ENCODE peak calls at places on chromosome 3, in eight cellular contexts. One of them, this sample, is unnamed.

GRCh38 chr3:162391301-162391700 is 894.7 kb downstream of the OTOL1 start:
- DNase-seq in GM03348: peak; percentile 19
- DNase-seq in amniotic stem cell: no peak
- DNase-seq in foreskin fibroblast: peak; percentile 38
- DNase-seq in PC-3: peak; percentile 78
- DNase-seq in GM23338: no peak
- DNase-seq in hippocampal formation: no peak
- DNase-seq in NB4: no peak
- DNase-seq in this sample: peak; percentile 22

GRCh38 chr3:79012530-79012913 is 755.3 kb downstream of the ROBO1 start:
- DNase-seq in GM03348: no peak
- DNase-seq in amniotic stem cell: no peak
- DNase-seq in foreskin fibroblast: no peak
- DNase-seq in PC-3: no peak
- DNase-seq in GM23338: no peak
- DNase-seq in hippocampal formation: no peak
- DNase-seq in NB4: no peak
- DNase-seq in this sample: no peak

GRCh38 chr3:141432904-141433303 is 53.9 kb upstream of the RASA2 start:
- DNase-seq in GM03348: no peak
- DNase-seq in amniotic stem cell: no peak
- DNase-seq in foreskin fibroblast: no peak
- DNase-seq in PC-3: no peak
- DNase-seq in GM23338: no peak
- DNase-seq in hippocampal formation: no peak
- DNase-seq in NB4: no peak
- DNase-seq in this sample: no peak

GRCh38 chr3:55486857-55487375 is at the start of gene WNT5A:
- DNase-seq in GM03348: peak; percentile 66
- DNase-seq in amniotic stem cell: no peak
- DNase-seq in foreskin fibroblast: no peak
- DNase-seq in PC-3: peak; percentile 56
- DNase-seq in GM23338: peak; percentile 86
- DNase-seq in hippocampal formation: no peak
- DNase-seq in NB4: no peak
- DNase-seq in this sample: peak; percentile 67

GRCh38 chr3:15974647-15975046 is 176.9 kb upstream of the ANKRD28 start:
- DNase-seq in GM03348: no peak
- DNase-seq in amniotic stem cell: no peak
- DNase-seq in foreskin fibroblast: no peak
- DNase-seq in PC-3: no peak
- DNase-seq in GM23338: peak; percentile 89
- DNase-seq in hippocampal formation: no peak
- DNase-seq in NB4: peak; percentile 64
- DNase-seq in this sample: no peak

GRCh38 chr3:10365791-10366190 is 44.9 kb upstream of the SEC13 start:
- DNase-seq in GM03348: no peak
- DNase-seq in amniotic stem cell: no peak
- DNase-seq in foreskin fibroblast: no peak
- DNase-seq in PC-3: no peak
- DNase-seq in GM23338: no peak
- DNase-seq in hippocampal formation: no peak
- DNase-seq in NB4: no peak
- DNase-seq in this sample: no peak

GRCh38 chr3:172659246-172660002 is 51.4 kb downstream of the NCEH1 start:
- DNase-seq in GM03348: no peak
- DNase-seq in amniotic stem cell: no peak
- DNase-seq in foreskin fibroblast: peak; percentile 32
- DNase-seq in PC-3: peak; percentile 34
- DNase-seq in GM23338: no peak
- DNase-seq in hippocampal formation: no peak
- DNase-seq in NB4: no peak
- DNase-seq in this sample: no peak

GRCh38 chr3:157136647-157137387 is 23.1 kb downstream of the CCNL1 start:
- DNase-seq in GM03348: peak; percentile 23
- DNase-seq in amniotic stem cell: no peak
- DNase-seq in foreskin fibroblast: no peak
- DNase-seq in PC-3: peak; percentile 63
- DNase-seq in GM23338: no peak
- DNase-seq in hippocampal formation: no peak
- DNase-seq in NB4: no peak
- DNase-seq in this sample: peak; percentile 80

GRCh38 chr3:23071758-23072157 is 131.4 kb upstream of the UBE2E2 start:
- DNase-seq in GM03348: no peak
- DNase-seq in amniotic stem cell: no peak
- DNase-seq in foreskin fibroblast: no peak
- DNase-seq in PC-3: no peak
- DNase-seq in GM23338: no peak
- DNase-seq in hippocampal formation: peak; percentile 9
- DNase-seq in NB4: peak; percentile 20
- DNase-seq in this sample: no peak

GRCh38 chr3:113948015-113948917 is 453 bp downstream of the ZDHHC23 start:
- DNase-seq in GM03348: no peak
- DNase-seq in amniotic stem cell: no peak
- DNase-seq in foreskin fibroblast: peak; percentile 6
- DNase-seq in PC-3: peak; percentile 36
- DNase-seq in GM23338: peak; percentile 80
- DNase-seq in hippocampal formation: no peak
- DNase-seq in NB4: peak; percentile 25
- DNase-seq in this sample: peak; percentile 15

This sample was measured in foreskin keratinocyte.